ENCODE peak calls at places on chromosomes 12 and 14, in four cellular contexts. U, I, F and A are unnamed samples.

GRCh38 chr14:68623828-68624227 is 169.0 kb downstream of the ZFP36L1 start:
- DNase-seq in U (no peak), I (no peak), F (no peak), A (peak)

GRCh38 chr12:15243102-15243501 is 21.9 kb upstream of the RERG start:
- DNase-seq in U (no peak), I (no peak), F (no peak), A (no peak)

GRCh38 chr12:119914666-119915065 is 37.5 kb upstream of the CIT start:
- DNase-seq in U (no peak), I (no peak), F (no peak), A (no peak)

GRCh38 chr12:123139926-123140674 is 10.8 kb downstream of the PITPNM2 start:
- DNase-seq in U (peak), I (no peak), F (peak), A (peak)

GRCh38 chr14:53630336-53630735 is 326.3 kb downstream of the BMP4 start:
- DNase-seq in U (no peak), I (no peak), F (peak), A (no peak)

GRCh38 chr14:78022059-78022458 is 148.1 kb upstream of the NRXN3 start:
- DNase-seq in U (no peak), I (peak), F (peak), A (no peak)

GRCh38 chr12:120356567-120357030 is 12.4 kb downstream of the MSI1 start:
- DNase-seq in U (peak), I (peak), F (peak), A (peak)

GRCh38 chr14:34863844-34864243 is 11.3 kb downstream of the BAZ1A start:
- DNase-seq in U (no peak), I (no peak), F (no peak), A (no peak)

GRCh38 chr14:69299286-69300035 is 39.5 kb downstream of the GALNT16 start:
- DNase-seq in U (no peak), I (no peak), F (no peak), A (no peak)

GRCh38 chr12:12403264-12404248 is 46.7 kb downstream of the BORCS5 start:
- DNase-seq in U (no peak), I (no peak), F (no peak), A (no peak)

GRCh38 chr14:59490756-59491155 is 6.4 kb downstream of the JKAMP start:
- DNase-seq in U (no peak), I (no peak), F (peak), A (no peak)

GRCh38 chr12:63085120-63085519 is 65.9 kb downstream of the AVPR1A start:
- DNase-seq in U (no peak), I (no peak), F (no peak), A (no peak)

GRCh38 chr12:127745466-127746220 is 521.3 kb upstream of the TMEM132C start:
- DNase-seq in U (no peak), I (no peak), F (no peak), A (no peak)

GRCh38 chr12:69440886-69441285 is 29.3 kb upstream of the FRS2 start:
- DNase-seq in U (no peak), I (no peak), F (no peak), A (no peak)

GRCh38 chr12:89524201-89525001 is at the start of gene GALNT4:
- DNase-seq in U (peak), I (peak), F (peak), A (peak)

GRCh38 chr14:68566075-68566474 is 226.8 kb downstream of the ZFP36L1 start:
- DNase-seq in U (no peak), I (no peak), F (no peak), A (no peak)